ENCODE peak calls at places on chromosomes 2 and 18, in nine cellular contexts. N, W, B, R, X, A, F, Z and M are unnamed samples.

GRCh38 chr2:35374845-35375244 is 980.7 kb upstream of the CRIM1 start:
- DNase-seq in R (no peak), A (no peak), W (no peak), N (no peak), Z (no peak), F (no peak), X (no peak), B (no peak), M (no peak)

GRCh38 chr2:50752228-50752627 is 279.7 kb downstream of the NRXN1 start:
- DNase-seq in Z (no peak), N (peak), B (no peak), X (no peak), A (no peak), W (no peak), F (no peak), R (no peak), M (peak)

GRCh38 chr2:194004590-194005206 is 1652.3 kb upstream of the SLC39A10 start:
- DNase-seq in N (peak), R (peak), X (no peak), F (no peak), A (no peak), W (no peak), B (no peak), Z (no peak), M (peak)

GRCh38 chr2:20223345-20224190 is 1.4 kb downstream of the SDC1 start:
- DNase-seq in W (peak), B (peak), Z (peak), N (peak), F (no peak), A (peak), R (no peak), X (no peak), M (peak)

GRCh38 chr2:216490061-216490460 is 8.6 kb upstream of the RPL37A start:
- DNase-seq in X (no peak), F (no peak), A (no peak), W (no peak), B (no peak), R (peak), Z (no peak), N (peak), M (peak)

GRCh38 chr2:3277748-3278520 is 99.7 kb downstream of the EIPR1 start:
- DNase-seq in B (peak), N (no peak), Z (no peak), R (no peak), A (no peak), W (no peak), F (no peak), X (no peak), M (no peak)

GRCh38 chr2:173764094-173764493 is 201.1 kb downstream of the SP3 start:
- DNase-seq in A (no peak), W (no peak), N (no peak), F (no peak), X (no peak), Z (peak), R (no peak), B (no peak), M (no peak)

GRCh38 chr2:231632559-231633142 is 40.0 kb downstream of the TEX44 start:
- DNase-seq in R (no peak), W (no peak), A (no peak), Z (no peak), F (no peak), B (no peak), X (no peak), N (peak), M (peak)

GRCh38 chr2:85911836-85912692 is 23.3 kb upstream of the ST3GAL5 start:
- DNase-seq in A (no peak), R (peak), Z (peak), X (no peak), W (no peak), N (peak), F (no peak), B (no peak), M (peak)

GRCh38 chr2:65129276-65129612 is 662 bp downstream of the RAB1A start:
- DNase-seq in F (no peak), R (no peak), A (no peak), X (no peak), Z (no peak), B (peak), N (no peak), W (no peak), M (no peak)

GRCh38 chr18:35816003-35816402 is 156.5 kb upstream of the RMP24 start:
- DNase-seq in X (no peak), A (no peak), W (no peak), F (no peak), Z (no peak), R (no peak), B (no peak), N (no peak), M (no peak)

GRCh38 chr2:19508-19907 is 26.8 kb downstream of the FAM110C start:
- DNase-seq in N (no peak), F (no peak), R (no peak), B (no peak), X (no peak), A (no peak), W (peak), Z (no peak), M (no peak)

GRCh38 chr2:23283-23682 is 23.0 kb downstream of the FAM110C start:
- DNase-seq in A (no peak), R (no peak), F (no peak), W (no peak), N (no peak), B (no peak), X (no peak), Z (no peak), M (no peak)

GRCh38 chr2:24122-24521 is 22.2 kb downstream of the FAM110C start:
- DNase-seq in A (no peak), R (no peak), W (peak), F (no peak), B (no peak), Z (no peak), X (no peak), N (no peak), M (no peak)

DNA sequence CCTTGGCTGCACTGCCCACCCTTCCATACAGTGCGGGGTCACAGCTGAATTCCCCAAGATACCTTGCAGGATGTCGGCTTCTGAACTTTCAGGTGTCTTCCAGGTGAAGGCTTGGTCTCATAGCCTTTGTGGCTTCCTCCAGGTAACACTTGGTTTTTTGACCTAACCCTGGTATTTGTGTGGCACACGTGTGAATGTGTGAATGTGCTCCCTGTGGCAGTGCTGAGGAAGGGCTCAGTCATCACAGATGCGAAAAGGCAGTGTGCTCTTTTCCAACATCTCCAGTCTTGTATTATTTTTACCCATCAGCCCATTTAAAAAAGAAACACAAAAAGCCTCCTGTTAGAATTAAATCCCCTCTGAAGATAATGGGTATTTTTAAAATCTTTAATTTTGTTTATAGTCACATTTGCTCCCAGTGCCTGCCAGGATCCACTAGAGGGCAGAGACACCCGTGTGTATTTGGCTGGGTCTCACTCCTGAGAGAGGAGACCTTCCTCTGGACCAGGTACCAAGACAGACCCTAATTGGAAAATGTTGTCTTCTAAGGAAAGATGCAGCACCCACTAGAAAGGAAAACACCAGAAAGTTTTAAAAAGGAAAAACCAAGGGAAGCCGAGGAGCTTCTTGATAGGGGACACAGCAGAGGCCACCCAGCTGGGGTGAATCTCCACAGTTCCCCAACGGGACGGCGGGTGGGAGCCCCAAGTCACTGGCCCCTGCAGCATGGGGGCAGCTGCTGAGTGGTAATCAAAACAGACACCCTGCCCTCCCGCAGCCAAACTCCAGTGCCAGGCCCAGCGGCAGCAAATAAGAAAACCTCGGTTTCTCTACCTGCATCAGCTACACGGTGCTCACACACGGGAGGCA is 27.7 kb downstream of the FAM110C start:
- DNase-seq in N (no peak), Z (no peak), F (no peak), B (no peak), X (no peak), R (no peak), A (peak), W (no peak), M (no peak)
- TF ChIP-seq CTCF in N (peak), Z (peak), F (no peak), B (peak), X (peak), R (peak), A (peak), W (peak), M (peak)

GRCh38 chr2:10370390-10370789 is 67.7 kb downstream of the HPCAL1 start:
- DNase-seq in A (no peak), W (no peak), F (no peak), N (no peak), X (no peak), B (no peak), R (no peak), Z (no peak), M (no peak)
- H3K27ac ChIP-seq in A (no peak), W (peak), F (no peak), N (no peak), X (no peak), B (peak), R (no peak), Z (no peak), M (no peak)

GRCh38 chr2:141399270-141399669 is 731.5 kb downstream of the LRP1B start:
- DNase-seq in A (no peak), B (no peak), W (no peak), N (no peak), Z (no peak), X (no peak), R (no peak), F (no peak), M (peak)
- TF ChIP-seq CTCF in A (no peak), B (no peak), W (no peak), N (peak), Z (no peak), X (no peak), R (peak), F (peak), M (peak)

GRCh38 chr2:169822036-169822435 is 2.7 kb downstream of the METTL5 start:
- DNase-seq in Z (no peak), N (peak), B (no peak), W (no peak), R (no peak), A (no peak), X (no peak), F (no peak), M (no peak)

GRCh38 chr2:169822785-169823392 is 1.8 kb downstream of the METTL5 start:
- DNase-seq in F (no peak), N (no peak), X (no peak), W (no peak), R (no peak), B (no peak), A (no peak), Z (no peak), M (no peak)

GRCh38 chr2:169824373-169825333 is at the start of gene METTL5:
- DNase-seq in R (no peak), W (peak), N (peak), F (peak), A (peak), B (peak), Z (peak), X (peak), M (peak)

GRCh38 chr2:169827272-169828140 is at the start of gene UBR3:
- DNase-seq in N (peak), Z (peak), X (peak), W (peak), B (peak), F (peak), R (peak), A (peak), M (peak)

GRCh38 chr2:169823996-169824372 is 721 bp downstream of the METTL5 start:
- DNase-seq in A (no peak), B (no peak), W (no peak), R (no peak), Z (no peak), F (no peak), N (no peak), X (no peak), M (no peak)
- H3K27ac ChIP-seq in A (peak), B (peak), W (peak), R (peak), Z (no peak), F (peak), N (peak), X (peak), M (peak)